ENCODE peak calls at places on chromosomes 6 and 20, in five cellular contexts. L is lung, M is ELR, H is ovary, A is dorsolateral prefrontal cortex. J is an unnamed sample.

GRCh38 chr6:119739776-119740175 is 390.2 kb upstream of the MAN1A1 start:
- DNase-seq in L (no peak), M (no peak), H (no peak), A (no peak), J (no peak)

GRCh38 chr6:120652506-120652905 is 681.8 kb downstream of the TBC1D32 start:
- DNase-seq in L (no peak), M (no peak), H (no peak), A (no peak), J (no peak)

GRCh38 chr6:11971154-11971553 is 41.0 kb upstream of the HIVEP1 start:
- DNase-seq in L (no peak), M (peak), H (no peak), A (no peak), J (no peak)

GRCh38 chr6:41593451-41594238 is 44.6 kb upstream of the MDFI start:
- DNase-seq in L (no peak), M (no peak), H (no peak), A (no peak), J (no peak)

GRCh38 chr20:35572838-35573237 is 31.0 kb downstream of the ERGIC3 start:
- DNase-seq in L (no peak), M (no peak), H (no peak), A (no peak), J (no peak)

GRCh38 chr6:170243386-170243785 is 47.5 kb downstream of the DLL1 start:
- DNase-seq in L (no peak), M (no peak), H (no peak), A (no peak), J (no peak)

GRCh38 chr6:3797231-3798200 is 46.0 kb upstream of the PXDC1 start:
- DNase-seq in L (no peak), M (peak), H (no peak), A (no peak), J (no peak)

GRCh38 chr20:9040874-9041524 is 27.9 kb upstream of the PLCB4 start:
- DNase-seq in L (no peak), M (peak), H (no peak), A (no peak), J (no peak)

GRCh38 chr6:30752164-30752927 is 8.0 kb upstream of the IER3 start:
- DNase-seq in L (peak), M (peak), H (peak), A (peak), J (peak)

J was measured in hypothalamus.